ENCODE peak calls at places on chromosome 10, in ten cellular contexts. R, O, H, N, P, W, S, G, A and C are unnamed samples.

GRCh38 chr10:72315611-72316385 is 38.9 kb downstream of the DNAJB12 start:
- DNase-seq in R (no peak), O (peak; percentile 6), H (peak; percentile 85), N (no peak), P (no peak), W (peak; percentile 43), S (no peak), G (no peak), A (peak; percentile 82), C (peak; percentile 91)

GRCh38 chr10:117960345-117960744 is 86.4 kb downstream of the RAB11FIP2 start:
- DNase-seq in R (no peak), O (no peak), H (no peak), N (no peak), P (no peak), W (no peak), S (no peak), G (no peak), A (peak; percentile 11), C (no peak)

GRCh38 chr10:59587083-59587755 is 122.4 kb downstream of the SLC16A9 start:
- DNase-seq in R (no peak), O (no peak), H (no peak), N (no peak), P (no peak), W (no peak), S (no peak), G (no peak), A (peak; percentile 100), C (peak; percentile 53)

GRCh38 chr10:36492590-36493510 is 632.5 kb upstream of the ANKRD30A start:
- DNase-seq in R (no peak), O (no peak), H (no peak), N (no peak), P (no peak), W (no peak), S (peak; percentile 32), G (no peak), A (peak; percentile 99), C (no peak)

GRCh38 chr10:103226011-103226410 is 19.7 kb upstream of the RPEL1 start:
- DNase-seq in R (no peak), O (no peak), H (no peak), N (no peak), P (no peak), W (no peak), S (no peak), G (no peak), A (no peak), C (no peak)

GRCh38 chr10:86411281-86411841 is 44.8 kb upstream of the GRID1 start:
- DNase-seq in R (no peak), O (peak; percentile 46), H (peak; percentile 48), N (no peak), P (no peak), W (no peak), S (peak; percentile 72), G (no peak), A (no peak), C (no peak)

GRCh38 chr10:122460891-122461293 is 461 bp upstream of the HTRA1 start:
- DNase-seq in R (no peak), O (no peak), H (no peak), N (no peak), P (no peak), W (no peak), S (no peak), G (no peak), A (no peak), C (no peak)

GRCh38 chr10:43866712-43867111 is 218.0 kb upstream of the ZNF32 start:
- DNase-seq in R (no peak), O (no peak), H (no peak), N (no peak), P (no peak), W (no peak), S (no peak), G (peak; percentile 25), A (no peak), C (no peak)

GRCh38 chr10:132303361-132304115 is 4.2 kb downstream of the STK32C start:
- DNase-seq in R (no peak), O (no peak), H (no peak), N (no peak), P (no peak), W (no peak), S (no peak), G (no peak), A (no peak), C (no peak)

GRCh38 chr10:96642973-96643372 is 56.2 kb upstream of the TM9SF3 start:
- DNase-seq in R (peak; percentile 85), O (peak; percentile 82), H (peak; percentile 51), N (peak; percentile 24), P (peak; percentile 36), W (peak; percentile 85), S (no peak), G (peak; percentile 87), A (peak; percentile 40), C (peak; percentile 35)

GRCh38 chr10:6200588-6201510 is 1.9 kb upstream of the PFKFB3 start:
- DNase-seq in R (peak; percentile 55), O (peak; percentile 56), H (peak; percentile 33), N (no peak), P (no peak), W (peak; percentile 30), S (no peak), G (no peak), A (peak; percentile 30), C (peak; percentile 22)

GRCh38 chr10:70478191-70479160 is at the start of gene PALD1:
- DNase-seq in R (peak; percentile 88), O (peak; percentile 66), H (peak; percentile 61), N (peak; percentile 5), P (no peak), W (no peak), S (no peak), G (no peak), A (peak; percentile 70), C (peak; percentile 54)